ENCODE peak calls at places on chromosomes 16 and 17, in four cellular contexts. One of them, this sample, is unnamed.
A peak's percentile ranks its signal among the peaks of the same experiment; 100 is the strongest.

GRCh38 chr17:18217412-18218015 is 7.9 kb upstream of the LLGL1 start:
- DNase-seq in A549: peak; percentile 71
- DNase-seq in sigmoid colon: peak; percentile 87
- DNase-seq in K562: peak; percentile 81
- DNase-seq in this sample: peak; percentile 61

GRCh38 chr16:13138528-13138927 is 237.1 kb downstream of the SHISA9 start:
- DNase-seq in K562: no peak
- DNase-seq in A549: no peak
- DNase-seq in sigmoid colon: no peak
- DNase-seq in this sample: no peak

GRCh38 chr16:50902457-50902856 is 160.6 kb downstream of the CYLD start:
- DNase-seq in sigmoid colon: no peak
- DNase-seq in A549: no peak
- DNase-seq in K562: no peak
- DNase-seq in this sample: no peak

GRCh38 chr17:8949061-8949622 is 16.4 kb downstream of the PIK3R5 start:
- DNase-seq in K562: no peak
- DNase-seq in A549: no peak
- DNase-seq in sigmoid colon: no peak
- DNase-seq in this sample: no peak

GRCh38 chr17:68455756-68456528 is 1.4 kb downstream of the WIPI1 start:
- DNase-seq in sigmoid colon: no peak
- DNase-seq in K562: no peak
- DNase-seq in A549: peak; percentile 21
- DNase-seq in this sample: no peak

GRCh38 chr16:68074850-68075249 is 10.3 kb upstream of the NFATC3 start:
- DNase-seq in A549: no peak
- DNase-seq in sigmoid colon: no peak
- DNase-seq in K562: no peak
- DNase-seq in this sample: no peak

GRCh38 chr16:26598061-26598460 is 468.7 kb upstream of the C16orf82 start:
- DNase-seq in sigmoid colon: no peak
- DNase-seq in A549: no peak
- DNase-seq in K562: peak; percentile 16
- DNase-seq in this sample: peak; percentile 2

GRCh38 chr16:68422396-68422964 is 25.8 kb downstream of the SMPD3 start:
- DNase-seq in sigmoid colon: no peak
- DNase-seq in K562: no peak
- DNase-seq in A549: no peak
- DNase-seq in this sample: no peak

GRCh38 chr17:44348988-44349364 is 3.9 kb downstream of the GRN start:
- DNase-seq in sigmoid colon: no peak
- DNase-seq in K562: no peak
- DNase-seq in A549: no peak
- DNase-seq in this sample: no peak

GRCh38 chr16:30063893-30064745 is 1.4 kb upstream of the ALDOA start:
- DNase-seq in A549: peak; percentile 79
- DNase-seq in K562: peak; percentile 75
- DNase-seq in sigmoid colon: peak; percentile 92
- DNase-seq in this sample: peak; percentile 65

GRCh38 chr17:44223574-44224046 is 4.1 kb upstream of the UBTF start:
- DNase-seq in A549: no peak
- DNase-seq in sigmoid colon: no peak
- DNase-seq in K562: no peak
- DNase-seq in this sample: no peak

GRCh38 chr17:28348979-28349378 is 8.3 kb downstream of the POLDIP2 start:
- DNase-seq in K562: no peak
- DNase-seq in sigmoid colon: no peak
- DNase-seq in A549: no peak
- DNase-seq in this sample: no peak
- TF ChIP-seq POLR2A in K562: no peak
- TF ChIP-seq POLR2A in sigmoid colon: no peak
- TF ChIP-seq POLR2A in A549: no peak
- TF ChIP-seq POLR2A in this sample: no peak

GRCh38 chr16:81676571-81677374 is 102.3 kb upstream of the PLCG2 start:
- DNase-seq in sigmoid colon: no peak
- DNase-seq in K562: no peak
- DNase-seq in A549: no peak
- DNase-seq in this sample: no peak
- TF ChIP-seq POLR2A in sigmoid colon: no peak
- TF ChIP-seq POLR2A in K562: no peak
- TF ChIP-seq POLR2A in A549: no peak
- TF ChIP-seq POLR2A in this sample: no peak

GRCh38 chr17:4587803-4588202 is 3.5 kb downstream of the SMTNL2 start:
- DNase-seq in sigmoid colon: no peak
- DNase-seq in K562: no peak
- DNase-seq in A549: no peak
- DNase-seq in this sample: peak; percentile 30

GRCh38 chr17:4585203-4585939 is 1.0 kb downstream of the SMTNL2 start:
- DNase-seq in K562: no peak
- DNase-seq in sigmoid colon: no peak
- DNase-seq in A549: no peak
- DNase-seq in this sample: no peak

GRCh38 chr17:4586043-4586442 is 1.7 kb downstream of the SMTNL2 start:
- DNase-seq in K562: no peak
- DNase-seq in sigmoid colon: peak; percentile 58
- DNase-seq in A549: no peak
- DNase-seq in this sample: no peak

GRCh38 chr17:4588391-4588790 is 4.1 kb downstream of the SMTNL2 start:
- DNase-seq in A549: no peak
- DNase-seq in sigmoid colon: peak; percentile 62
- DNase-seq in K562: no peak
- DNase-seq in this sample: no peak

GRCh38 chr17:4587195-4587594 is 2.9 kb downstream of the SMTNL2 start:
- DNase-seq in A549: no peak
- DNase-seq in K562: no peak
- DNase-seq in sigmoid colon: no peak
- DNase-seq in this sample: no peak
- TF ChIP-seq POLR2A in A549: no peak
- TF ChIP-seq POLR2A in K562: no peak
- TF ChIP-seq POLR2A in sigmoid colon: no peak
- TF ChIP-seq POLR2A in this sample: no peak

GRCh38 chr17:64327201-64327930 is 63.3 kb downstream of the PECAM1 start:
- DNase-seq in A549: no peak
- DNase-seq in K562: no peak
- DNase-seq in sigmoid colon: no peak
- DNase-seq in this sample: no peak

GRCh38 chr17:64328875-64329405 is 61.7 kb downstream of the PECAM1 start:
- DNase-seq in A549: no peak
- DNase-seq in sigmoid colon: no peak
- DNase-seq in K562: no peak
- DNase-seq in this sample: no peak

GRCh38 chr17:64328036-64328874 is 62.4 kb downstream of the PECAM1 start:
- DNase-seq in sigmoid colon: no peak
- DNase-seq in A549: no peak
- DNase-seq in K562: no peak
- DNase-seq in this sample: no peak

GRCh38 chr17:64331366-64331765 is 59.3 kb downstream of the PECAM1 start:
- DNase-seq in K562: no peak
- DNase-seq in sigmoid colon: no peak
- DNase-seq in A549: no peak
- DNase-seq in this sample: no peak

GRCh38 chr17:64329571-64329970 is 61.1 kb downstream of the PECAM1 start:
- DNase-seq in sigmoid colon: no peak
- DNase-seq in K562: no peak
- DNase-seq in A549: no peak
- DNase-seq in this sample: no peak
- TF ChIP-seq POLR2A in sigmoid colon: no peak
- TF ChIP-seq POLR2A in K562: no peak
- TF ChIP-seq POLR2A in A549: no peak
- TF ChIP-seq POLR2A in this sample: no peak